ENCODE peak calls at places on chromosomes 6 and 20, in four cellular contexts. X, V, Q and Z are unnamed samples.

GRCh38 chr20:37387519-37388269 is 41.8 kb downstream of the SRC start:
- DNase-seq in X (peak), Q (no peak), V (no peak), Z (no peak)

GRCh38 chr20:53371216-53371615 is 222.4 kb downstream of the ZNF217 start:
- DNase-seq in V (no peak), X (no peak), Q (no peak), Z (no peak)

GRCh38 chr6:87747646-87748045 is 45.6 kb upstream of the AKIRIN2 start:
- DNase-seq in V (no peak), X (no peak), Q (no peak), Z (no peak)

GRCh38 chr6:57259064-57259463 is 37.0 kb upstream of the RAB23 start:
- DNase-seq in V (no peak), X (no peak), Q (no peak), Z (no peak)

GRCh38 chr6:18226451-18226850 is 37.9 kb downstream of the DEK start:
- DNase-seq in Q (no peak), X (no peak), V (no peak), Z (no peak)

GRCh38 chr6:20891161-20891560 is 356.9 kb downstream of the CDKAL1 start:
- DNase-seq in Q (no peak), X (no peak), V (no peak), Z (no peak)

GRCh38 chr20:31689141-31689540 is 33.5 kb downstream of the BCL2L1 start:
- DNase-seq in V (no peak), Q (no peak), X (no peak), Z (no peak)

GRCh38 chr6:7541175-7542064 is at the start of gene DSP:
- DNase-seq in X (peak), V (peak), Q (peak), Z (peak)

GRCh38 chr6:123064038-123064437 is 68.0 kb downstream of the CLVS2 start:
- DNase-seq in X (no peak), V (no peak), Q (no peak), Z (no peak)

GRCh38 chr6:11771473-11772048 is 7.0 kb downstream of the ADTRP start:
- DNase-seq in X (no peak), V (no peak), Q (peak), Z (no peak)

GRCh38 chr20:20455945-20456344 is 88.0 kb downstream of the INSM1 start:
- DNase-seq in X (no peak), Q (no peak), V (no peak), Z (no peak)